ENCODE peak calls at places on chromosomes 2 and 18, in eight cellular contexts. One of them, this sample, is unnamed.
A peak's percentile ranks its signal among the peaks of the same experiment; 100 is the strongest.

GRCh38 chr2:132633635-132634034 is 36.4 kb downstream of the LYPD1 start:
- DNase-seq in GM18507: no peak
- DNase-seq in HTR-8/SVneo: no peak
- DNase-seq in posterior vena cava: no peak
- DNase-seq in NCI-H1105 treated with DMSO at 0.1 percent for 48 hours: no peak
- DNase-seq in NCI-H2081: no peak
- DNase-seq in activated CD4-positive, alpha-beta T cell treated with anti-CD3 and anti-CD28 coated beads, Interleukin-2, amount 10 ng/mL, durations not matched to agents 7 days and 5 days: no peak
- DNase-seq in EL: no peak
- DNase-seq in this sample: no peak

GRCh38 chr2:152624805-152625204 is 92.5 kb downstream of the PRPF40A start:
- DNase-seq in GM18507: no peak
- DNase-seq in HTR-8/SVneo: no peak
- DNase-seq in posterior vena cava: no peak
- DNase-seq in NCI-H1105 treated with DMSO at 0.1 percent for 48 hours: no peak
- DNase-seq in NCI-H2081: no peak
- DNase-seq in activated CD4-positive, alpha-beta T cell treated with anti-CD3 and anti-CD28 coated beads, Interleukin-2, amount 10 ng/mL, durations not matched to agents 7 days and 5 days: no peak
- DNase-seq in EL: no peak
- DNase-seq in this sample: no peak

GRCh38 chr2:28951910-28952805 is 28.9 kb upstream of the TOGARAM2 start:
- DNase-seq in GM18507: no peak
- DNase-seq in HTR-8/SVneo: no peak
- DNase-seq in posterior vena cava: no peak
- DNase-seq in NCI-H1105 treated with DMSO at 0.1 percent for 48 hours: no peak
- DNase-seq in NCI-H2081: no peak
- DNase-seq in activated CD4-positive, alpha-beta T cell treated with anti-CD3 and anti-CD28 coated beads, Interleukin-2, amount 10 ng/mL, durations not matched to agents 7 days and 5 days: no peak
- DNase-seq in EL: no peak
- DNase-seq in this sample: no peak

GRCh38 chr2:196827356-196827755 is 18.2 kb upstream of the C2orf66 start:
- DNase-seq in GM18507: no peak
- DNase-seq in HTR-8/SVneo: no peak
- DNase-seq in posterior vena cava: no peak
- DNase-seq in NCI-H1105 treated with DMSO at 0.1 percent for 48 hours: no peak
- DNase-seq in NCI-H2081: no peak
- DNase-seq in activated CD4-positive, alpha-beta T cell treated with anti-CD3 and anti-CD28 coated beads, Interleukin-2, amount 10 ng/mL, durations not matched to agents 7 days and 5 days: no peak
- DNase-seq in EL: no peak
- DNase-seq in this sample: no peak

GRCh38 chr2:172181840-172182239 is 79.1 kb upstream of the DLX2 start:
- DNase-seq in GM18507: no peak
- DNase-seq in HTR-8/SVneo: no peak
- DNase-seq in posterior vena cava: no peak
- DNase-seq in NCI-H1105 treated with DMSO at 0.1 percent for 48 hours: no peak
- DNase-seq in NCI-H2081: no peak
- DNase-seq in activated CD4-positive, alpha-beta T cell treated with anti-CD3 and anti-CD28 coated beads, Interleukin-2, amount 10 ng/mL, durations not matched to agents 7 days and 5 days: no peak
- DNase-seq in EL: peak; percentile 21
- DNase-seq in this sample: no peak

GRCh38 chr18:2917255-2918047 is 70.6 kb downstream of the EMILIN2 start:
- DNase-seq in GM18507: no peak
- DNase-seq in HTR-8/SVneo: no peak
- DNase-seq in posterior vena cava: peak; percentile 62
- DNase-seq in NCI-H1105 treated with DMSO at 0.1 percent for 48 hours: no peak
- DNase-seq in NCI-H2081: no peak
- DNase-seq in activated CD4-positive, alpha-beta T cell treated with anti-CD3 and anti-CD28 coated beads, Interleukin-2, amount 10 ng/mL, durations not matched to agents 7 days and 5 days: no peak
- DNase-seq in EL: no peak
- DNase-seq in this sample: no peak

GRCh38 chr2:232697807-232698110 is 628 bp downstream of the GIGYF2 start:
- DNase-seq in GM18507: peak; percentile 5
- DNase-seq in HTR-8/SVneo: no peak
- DNase-seq in posterior vena cava: no peak
- DNase-seq in NCI-H1105 treated with DMSO at 0.1 percent for 48 hours: no peak
- DNase-seq in NCI-H2081: peak; percentile 48
- DNase-seq in activated CD4-positive, alpha-beta T cell treated with anti-CD3 and anti-CD28 coated beads, Interleukin-2, amount 10 ng/mL, durations not matched to agents 7 days and 5 days: no peak
- DNase-seq in EL: no peak
- DNase-seq in this sample: no peak

GRCh38 chr2:36329251-36329650 is 26.3 kb upstream of the CRIM1 start:
- DNase-seq in GM18507: no peak
- DNase-seq in HTR-8/SVneo: no peak
- DNase-seq in posterior vena cava: no peak
- DNase-seq in NCI-H1105 treated with DMSO at 0.1 percent for 48 hours: no peak
- DNase-seq in NCI-H2081: no peak
- DNase-seq in activated CD4-positive, alpha-beta T cell treated with anti-CD3 and anti-CD28 coated beads, Interleukin-2, amount 10 ng/mL, durations not matched to agents 7 days and 5 days: no peak
- DNase-seq in EL: peak; percentile 41
- DNase-seq in this sample: no peak

GRCh38 chr2:23554054-23554697 is 169.2 kb downstream of the KLHL29 start:
- DNase-seq in GM18507: no peak
- DNase-seq in HTR-8/SVneo: no peak
- DNase-seq in posterior vena cava: peak; percentile 89
- DNase-seq in NCI-H1105 treated with DMSO at 0.1 percent for 48 hours: no peak
- DNase-seq in NCI-H2081: peak; percentile 84
- DNase-seq in activated CD4-positive, alpha-beta T cell treated with anti-CD3 and anti-CD28 coated beads, Interleukin-2, amount 10 ng/mL, durations not matched to agents 7 days and 5 days: no peak
- DNase-seq in EL: no peak
- DNase-seq in this sample: peak; percentile 76

GRCh38 chr2:165825041-165825440 is 31.0 kb upstream of the GALNT3 start:
- DNase-seq in GM18507: no peak
- DNase-seq in HTR-8/SVneo: no peak
- DNase-seq in posterior vena cava: no peak
- DNase-seq in NCI-H1105 treated with DMSO at 0.1 percent for 48 hours: peak; percentile 87
- DNase-seq in NCI-H2081: peak; percentile 11
- DNase-seq in activated CD4-positive, alpha-beta T cell treated with anti-CD3 and anti-CD28 coated beads, Interleukin-2, amount 10 ng/mL, durations not matched to agents 7 days and 5 days: no peak
- DNase-seq in EL: peak; percentile 12
- DNase-seq in this sample: no peak

GRCh38 chr18:24369420-24369819 is 28.2 kb downstream of the OSBPL1A start:
- DNase-seq in GM18507: no peak
- DNase-seq in HTR-8/SVneo: no peak
- DNase-seq in posterior vena cava: no peak
- DNase-seq in NCI-H1105 treated with DMSO at 0.1 percent for 48 hours: no peak
- DNase-seq in NCI-H2081: no peak
- DNase-seq in activated CD4-positive, alpha-beta T cell treated with anti-CD3 and anti-CD28 coated beads, Interleukin-2, amount 10 ng/mL, durations not matched to agents 7 days and 5 days: no peak
- DNase-seq in EL: no peak
- DNase-seq in this sample: no peak

GRCh38 chr2:234974501-234975385 is 22.9 kb downstream of the SH3BP4 start:
- DNase-seq in GM18507: no peak
- DNase-seq in HTR-8/SVneo: no peak
- DNase-seq in posterior vena cava: no peak
- DNase-seq in NCI-H1105 treated with DMSO at 0.1 percent for 48 hours: no peak
- DNase-seq in NCI-H2081: no peak
- DNase-seq in activated CD4-positive, alpha-beta T cell treated with anti-CD3 and anti-CD28 coated beads, Interleukin-2, amount 10 ng/mL, durations not matched to agents 7 days and 5 days: no peak
- DNase-seq in EL: peak; percentile 49
- DNase-seq in this sample: peak; percentile 87

GRCh38 chr18:55320399-55321255 is 267.4 kb downstream of the TCF4 start:
- DNase-seq in GM18507: no peak
- DNase-seq in HTR-8/SVneo: no peak
- DNase-seq in posterior vena cava: no peak
- DNase-seq in NCI-H1105 treated with DMSO at 0.1 percent for 48 hours: peak; percentile 57
- DNase-seq in NCI-H2081: peak; percentile 40
- DNase-seq in activated CD4-positive, alpha-beta T cell treated with anti-CD3 and anti-CD28 coated beads, Interleukin-2, amount 10 ng/mL, durations not matched to agents 7 days and 5 days: no peak
- DNase-seq in EL: peak; percentile 56
- DNase-seq in this sample: peak; percentile 13

GRCh38 chr18:13185675-13186198 is 32.8 kb upstream of the LDLRAD4 start:
- DNase-seq in GM18507: no peak
- DNase-seq in HTR-8/SVneo: no peak
- DNase-seq in posterior vena cava: no peak
- DNase-seq in NCI-H1105 treated with DMSO at 0.1 percent for 48 hours: no peak
- DNase-seq in NCI-H2081: no peak
- DNase-seq in activated CD4-positive, alpha-beta T cell treated with anti-CD3 and anti-CD28 coated beads, Interleukin-2, amount 10 ng/mL, durations not matched to agents 7 days and 5 days: no peak
- DNase-seq in EL: no peak
- DNase-seq in this sample: no peak

GRCh38 chr2:190979906-190980629 is 33.9 kb downstream of the STAT1 start:
- DNase-seq in GM18507: no peak
- DNase-seq in HTR-8/SVneo: peak; percentile 68
- DNase-seq in posterior vena cava: no peak
- DNase-seq in NCI-H1105 treated with DMSO at 0.1 percent for 48 hours: peak; percentile 89
- DNase-seq in NCI-H2081: peak; percentile 88
- DNase-seq in activated CD4-positive, alpha-beta T cell treated with anti-CD3 and anti-CD28 coated beads, Interleukin-2, amount 10 ng/mL, durations not matched to agents 7 days and 5 days: no peak
- DNase-seq in EL: peak; percentile 32
- DNase-seq in this sample: no peak

GRCh38 chr2:15334650-15335326 is 226.3 kb downstream of the NBAS start:
- DNase-seq in GM18507: no peak
- DNase-seq in HTR-8/SVneo: peak; percentile 11
- DNase-seq in posterior vena cava: no peak
- DNase-seq in NCI-H1105 treated with DMSO at 0.1 percent for 48 hours: peak; percentile 72
- DNase-seq in NCI-H2081: peak; percentile 77
- DNase-seq in activated CD4-positive, alpha-beta T cell treated with anti-CD3 and anti-CD28 coated beads, Interleukin-2, amount 10 ng/mL, durations not matched to agents 7 days and 5 days: no peak
- DNase-seq in EL: peak; percentile 51
- DNase-seq in this sample: peak; percentile 13

GRCh38 chr2:105571445-105571987 is 172.7 kb upstream of the FHL2 start:
- DNase-seq in GM18507: no peak
- DNase-seq in HTR-8/SVneo: no peak
- DNase-seq in posterior vena cava: no peak
- DNase-seq in NCI-H1105 treated with DMSO at 0.1 percent for 48 hours: no peak
- DNase-seq in NCI-H2081: no peak
- DNase-seq in activated CD4-positive, alpha-beta T cell treated with anti-CD3 and anti-CD28 coated beads, Interleukin-2, amount 10 ng/mL, durations not matched to agents 7 days and 5 days: no peak
- DNase-seq in EL: no peak
- DNase-seq in this sample: no peak

GRCh38 chr18:40911582-40912254 is 1043.3 kb upstream of the PIK3C3 start:
- DNase-seq in GM18507: no peak
- DNase-seq in HTR-8/SVneo: no peak
- DNase-seq in posterior vena cava: no peak
- DNase-seq in NCI-H1105 treated with DMSO at 0.1 percent for 48 hours: no peak
- DNase-seq in NCI-H2081: no peak
- DNase-seq in activated CD4-positive, alpha-beta T cell treated with anti-CD3 and anti-CD28 coated beads, Interleukin-2, amount 10 ng/mL, durations not matched to agents 7 days and 5 days: no peak
- DNase-seq in EL: no peak
- DNase-seq in this sample: no peak

GRCh38 chr2:55156326-55156725 is 75.8 kb downstream of the CLHC1 start:
- DNase-seq in GM18507: no peak
- DNase-seq in HTR-8/SVneo: no peak
- DNase-seq in posterior vena cava: no peak
- DNase-seq in NCI-H1105 treated with DMSO at 0.1 percent for 48 hours: no peak
- DNase-seq in NCI-H2081: no peak
- DNase-seq in activated CD4-positive, alpha-beta T cell treated with anti-CD3 and anti-CD28 coated beads, Interleukin-2, amount 10 ng/mL, durations not matched to agents 7 days and 5 days: no peak
- DNase-seq in EL: no peak
- DNase-seq in this sample: no peak

GRCh38 chr2:167863377-167863776 is 384.0 kb downstream of the STK39 start:
- DNase-seq in GM18507: no peak
- DNase-seq in HTR-8/SVneo: no peak
- DNase-seq in posterior vena cava: no peak
- DNase-seq in NCI-H1105 treated with DMSO at 0.1 percent for 48 hours: no peak
- DNase-seq in NCI-H2081: no peak
- DNase-seq in activated CD4-positive, alpha-beta T cell treated with anti-CD3 and anti-CD28 coated beads, Interleukin-2, amount 10 ng/mL, durations not matched to agents 7 days and 5 days: no peak
- DNase-seq in EL: no peak
- DNase-seq in this sample: no peak

GRCh38 chr2:238787507-238787906 is 60.4 kb upstream of the TWIST2 start:
- DNase-seq in GM18507: no peak
- DNase-seq in HTR-8/SVneo: no peak
- DNase-seq in posterior vena cava: no peak
- DNase-seq in NCI-H1105 treated with DMSO at 0.1 percent for 48 hours: no peak
- DNase-seq in NCI-H2081: no peak
- DNase-seq in activated CD4-positive, alpha-beta T cell treated with anti-CD3 and anti-CD28 coated beads, Interleukin-2, amount 10 ng/mL, durations not matched to agents 7 days and 5 days: no peak
- DNase-seq in EL: peak; percentile 71
- DNase-seq in this sample: no peak

GRCh38 chr2:39625193-39625926 is 40.4 kb upstream of the TMEM178A start:
- DNase-seq in GM18507: no peak
- DNase-seq in HTR-8/SVneo: no peak
- DNase-seq in posterior vena cava: no peak
- DNase-seq in NCI-H1105 treated with DMSO at 0.1 percent for 48 hours: no peak
- DNase-seq in NCI-H2081: no peak
- DNase-seq in activated CD4-positive, alpha-beta T cell treated with anti-CD3 and anti-CD28 coated beads, Interleukin-2, amount 10 ng/mL, durations not matched to agents 7 days and 5 days: no peak
- DNase-seq in EL: no peak
- DNase-seq in this sample: peak; percentile 49

GRCh38 chr2:232477751-232478510 is 9.7 kb downstream of the ECEL1 start:
- DNase-seq in GM18507: no peak
- DNase-seq in HTR-8/SVneo: no peak
- DNase-seq in posterior vena cava: no peak
- DNase-seq in NCI-H1105 treated with DMSO at 0.1 percent for 48 hours: no peak
- DNase-seq in NCI-H2081: no peak
- DNase-seq in activated CD4-positive, alpha-beta T cell treated with anti-CD3 and anti-CD28 coated beads, Interleukin-2, amount 10 ng/mL, durations not matched to agents 7 days and 5 days: no peak
- DNase-seq in EL: no peak
- DNase-seq in this sample: peak; percentile 78

GRCh38 chr2:19120941-19121750 is 237.3 kb downstream of the OSR1 start:
- DNase-seq in GM18507: no peak
- DNase-seq in HTR-8/SVneo: peak; percentile 42
- DNase-seq in posterior vena cava: no peak
- DNase-seq in NCI-H1105 treated with DMSO at 0.1 percent for 48 hours: no peak
- DNase-seq in NCI-H2081: no peak
- DNase-seq in activated CD4-positive, alpha-beta T cell treated with anti-CD3 and anti-CD28 coated beads, Interleukin-2, amount 10 ng/mL, durations not matched to agents 7 days and 5 days: no peak
- DNase-seq in EL: peak; percentile 92
- DNase-seq in this sample: peak; percentile 87

This sample was measured in osteoblast.